ENCODE peak calls at places on chromosomes 7 and 10, in nine cellular contexts. U is NCI-H1092; Z is Panc1; M is skeletal muscle cell; J is heart right ventricle; K is stimulated activated CD4-positive, alpha-beta T cell treated with anti-CD3 and anti-CD28 coated beads, Interleukin-1b, Interleukin-23, amount 100 ng/mL, for 24 hours; A is activated T-helper 9 cell treated with anti-CD3 and anti-CD28 coated beads, Interleukin-2, amount 50 U/mL, for 16 hours; I is NCI-H69; L is IMR-90. N is an unnamed sample.
A peak's percentile ranks its signal among the peaks of the same experiment; 100 is the strongest.

GRCh38 chr7:27641576-27642230 is 21.0 kb downstream of the HIBADH start:
- DNase-seq in K (no peak), M (no peak), L (no peak), U (no peak), J (no peak), Z (no peak), I (peak; percentile 29), A (no peak), N (no peak)

GRCh38 chr7:106216517-106217088 is 68.2 kb downstream of the NAMPT start:
- DNase-seq in I (peak; percentile 47), A (no peak), J (no peak), L (peak; percentile 97), U (no peak), K (no peak), M (peak; percentile 95), Z (peak; percentile 98), N (no peak)

GRCh38 chr10:84811078-84811477 is 482.7 kb downstream of the CCSER2 start:
- DNase-seq in L (no peak), K (no peak), M (no peak), J (no peak), Z (no peak), I (no peak), U (no peak), A (no peak), N (no peak)

GRCh38 chr10:124130198-124130597 is 36.8 kb upstream of the CHST15 start:
- DNase-seq in U (no peak), K (no peak), J (no peak), M (no peak), I (no peak), A (no peak), L (no peak), Z (no peak), N (no peak)

GRCh38 chr10:129272171-129272570 is 194.9 kb upstream of the MGMT start:
- DNase-seq in J (peak; percentile 33), L (no peak), I (no peak), M (no peak), U (no peak), A (no peak), K (no peak), Z (no peak), N (no peak)

GRCh38 chr10:30227481-30227880 is 121.6 kb downstream of the MTPAP start:
- DNase-seq in L (no peak), A (no peak), Z (no peak), K (no peak), M (no peak), U (no peak), I (no peak), J (no peak), N (no peak)

GRCh38 chr7:151700621-151701185 is 176.2 kb downstream of the PRKAG2 start:
- DNase-seq in M (peak; percentile 48), Z (no peak), K (no peak), L (peak; percentile 62), U (no peak), I (no peak), J (no peak), A (no peak), N (no peak)

GRCh38 chr10:119505131-119505551 is 37.4 kb downstream of the RGS10 start:
- DNase-seq in K (no peak), A (no peak), M (no peak), I (no peak), L (no peak), Z (no peak), J (no peak), U (no peak), N (no peak)

GRCh38 chr10:50314169-50315071 is 63.1 kb upstream of the ASAH2 start:
- DNase-seq in U (no peak), M (no peak), L (no peak), Z (no peak), K (no peak), A (no peak), I (no peak), J (no peak), N (no peak)

GRCh38 chr10:5479481-5480161 is 19.7 kb downstream of the CALML5 start:
- DNase-seq in M (no peak), J (no peak), L (no peak), U (no peak), K (no peak), Z (no peak), A (no peak), I (no peak), N (no peak)

GRCh38 chr10:78556700-78557432 is 511.9 kb upstream of the ZMIZ1 start:
- DNase-seq in U (no peak), I (no peak), Z (no peak), A (no peak), J (no peak), M (no peak), K (no peak), L (no peak), N (no peak)

GRCh38 chr7:139844779-139845442 is 15.8 kb downstream of the TBXAS1 start:
- DNase-seq in I (peak; percentile 43), Z (no peak), A (no peak), K (no peak), L (no peak), M (no peak), J (no peak), U (no peak), N (no peak)

GRCh38 chr10:116767235-116767634 is 24.9 kb upstream of the HSPA12A start:
- DNase-seq in Z (no peak), A (no peak), U (no peak), J (peak; percentile 36), I (peak; percentile 46), L (no peak), K (no peak), M (no peak), N (no peak)

GRCh38 chr7:73652541-73652949 is 15.1 kb upstream of the VPS37D start:
- DNase-seq in L (no peak), M (no peak), A (no peak), I (peak; percentile 48), J (no peak), U (no peak), Z (no peak), K (no peak), N (no peak)

GRCh38 chr7:5492249-5493020 is 68.8 kb upstream of the TNRC18 start:
- DNase-seq in Z (no peak), M (no peak), U (no peak), K (no peak), L (no peak), A (no peak), I (no peak), J (no peak), N (no peak)

GRCh38 chr7:146894927-146895326 is 778.3 kb downstream of the CNTNAP2 start:
- DNase-seq in Z (no peak), I (no peak), L (no peak), U (no peak), A (no peak), M (no peak), J (no peak), K (no peak), N (no peak)

GRCh38 chr7:47355684-47356083 is 226.2 kb downstream of the TNS3 start:
- DNase-seq in Z (no peak), I (no peak), M (no peak), U (no peak), K (no peak), J (no peak), A (no peak), L (no peak), N (no peak)

GRCh38 chr7:464712-465461 is 54.8 kb downstream of the PDGFA start:
- DNase-seq in K (no peak), Z (no peak), I (no peak), A (no peak), L (peak; percentile 62), U (no peak), M (peak; percentile 43), J (no peak), N (no peak)

GRCh38 chr10:4353964-4354363 is 472.0 kb upstream of the AKR1E2 start:
- DNase-seq in M (no peak), Z (peak; percentile 77), I (no peak), L (peak; percentile 72), A (no peak), K (no peak), U (no peak), J (no peak), N (no peak)

GRCh38 chr10:133393401-133394063 is 425 bp upstream of the MTG1 start:
- DNase-seq in J (no peak), I (no peak), A (no peak), K (peak; percentile 89), L (no peak), Z (no peak), U (no peak), M (no peak), N (no peak)

GRCh38 chr7:36202347-36202896 is 49.4 kb downstream of the EEPD1 start:
- DNase-seq in M (no peak), Z (no peak), I (no peak), U (no peak), A (no peak), J (no peak), K (no peak), L (no peak), N (no peak)

GRCh38 chr10:88254091-88254490 is 329.0 kb downstream of the RNLS start:
- DNase-seq in L (peak; percentile 90), K (no peak), J (no peak), Z (peak; percentile 51), M (peak; percentile 76), I (peak; percentile 87), U (no peak), A (no peak), N (no peak)

GRCh38 chr10:46306550-46307184 is 19.9 kb downstream of the ANTXRL start:
- DNase-seq in J (no peak), L (no peak), K (no peak), U (no peak), Z (no peak), I (no peak), A (no peak), M (no peak), N (no peak)

N was measured in NCI-H1048.